ENCODE peak calls at places on chromosomes 13 and 19, in nine cellular contexts. Q is right lobe of liver; F is stimulated activated CD8-positive, alpha-beta memory T cell treated with anti-CD3 and anti-CD28 coated beads, Interleukin-7, amount 100 ng/mL, for 4 hours; T is endothelial cell of umbilical vein; C is NCI-H187; E is stimulated activated CD4-positive, alpha-beta T cell treated with anti-CD3 and anti-CD28 coated beads, Interleukin-15, amount 100 ng/mL, for 1 hour; H is NCI-H1436; I is GM13976; W is brain microvascular endothelial cell. P is an unnamed sample.

GRCh38 chr19:31955884-31956283 is 389.5 kb upstream of the ZNF507 start:
- DNase-seq in Q (no peak), F (no peak), T (no peak), C (no peak), E (no peak), H (no peak), I (no peak), W (no peak), P (no peak)

GRCh38 chr13:105144020-105144419 is 1391.4 kb downstream of the EFNB2 start:
- DNase-seq in Q (no peak), F (no peak), T (no peak), C (no peak), E (no peak), H (no peak), I (no peak), W (no peak), P (no peak)

GRCh38 chr19:50189326-50189725 is 14.1 kb upstream of the MYH14 start:
- DNase-seq in Q (no peak), F (no peak), T (no peak), C (no peak), E (no peak), H (no peak), I (no peak), W (no peak), P (no peak)

GRCh38 chr13:95564948-95565347 is 12.4 kb downstream of the CLDN10 start:
- DNase-seq in Q (no peak), F (no peak), T (peak), C (no peak), E (no peak), H (no peak), I (no peak), W (no peak), P (peak)

GRCh38 chr13:85896516-85897450 is 97.6 kb upstream of the SLITRK6 start:
- DNase-seq in Q (no peak), F (no peak), T (no peak), C (no peak), E (no peak), H (no peak), I (no peak), W (no peak), P (no peak)

GRCh38 chr19:10762656-10763055 is 44.8 kb downstream of the DNM2 start:
- DNase-seq in Q (no peak), F (no peak), T (no peak), C (no peak), E (no peak), H (no peak), I (no peak), W (no peak), P (no peak)

GRCh38 chr19:38265213-38265861 is 964 bp downstream of the SPINT2 start:
- DNase-seq in Q (no peak), F (no peak), T (no peak), C (no peak), E (no peak), H (no peak), I (no peak), W (no peak), P (no peak)

GRCh38 chr19:5996598-5997320 is 18.8 kb upstream of the RANBP3 start:
- DNase-seq in Q (no peak), F (no peak), T (no peak), C (no peak), E (no peak), H (no peak), I (no peak), W (no peak), P (no peak)

GRCh38 chr19:4870025-4870700 is 2.7 kb upstream of the PLIN3 start:
- DNase-seq in Q (no peak), F (no peak), T (peak), C (no peak), E (no peak), H (no peak), I (no peak), W (peak), P (peak)

GRCh38 chr19:55552620-55553019 is 7.3 kb upstream of the SBK3 start:
- DNase-seq in Q (no peak), F (no peak), T (no peak), C (no peak), E (no peak), H (no peak), I (no peak), W (peak), P (no peak)

GRCh38 chr13:76009491-76009890 is 373.4 kb downstream of the LMO7 start:
- DNase-seq in Q (no peak), F (no peak), T (peak), C (no peak), E (no peak), H (no peak), I (no peak), W (peak), P (peak)

GRCh38 chr13:23899555-23899954 is 2.3 kb upstream of the C1QTNF9B start:
- DNase-seq in Q (no peak), F (no peak), T (peak), C (no peak), E (no peak), H (no peak), I (peak), W (peak), P (peak)

GRCh38 chr19:56942749-56943148 is 102.2 kb upstream of the PEG3 start:
- DNase-seq in Q (peak), F (no peak), T (peak), C (no peak), E (no peak), H (no peak), I (peak), W (no peak), P (peak)

GRCh38 chr13:50197705-50198104 is 182.5 kb downstream of the KCNRG start:
- DNase-seq in Q (no peak), F (no peak), T (no peak), C (no peak), E (no peak), H (no peak), I (no peak), W (no peak), P (no peak)